ENCODE peak calls at places on chromosomes 6 and 20, in eight cellular contexts. Z, S, L, O, K, R, I and F are unnamed samples.
A peak's percentile ranks its signal among the peaks of the same experiment; 100 is the strongest.

GRCh38 chr6:100808638-100809275 is 72.4 kb downstream of the ASCC3 start:
- DNase-seq in Z (no peak), S (no peak), L (no peak), O (peak; percentile 29), K (no peak), R (no peak), I (no peak), F (peak; percentile 63)

GRCh38 chr6:145483191-145483996 is 251.9 kb downstream of the EPM2A start:
- DNase-seq in Z (no peak), S (no peak), L (peak; percentile 9), O (peak; percentile 63), K (no peak), R (peak; percentile 40), I (no peak), F (peak; percentile 91)

GRCh38 chr6:100258752-100259151 is 206.0 kb downstream of the SIM1 start:
- DNase-seq in Z (no peak), S (no peak), L (no peak), O (no peak), K (no peak), R (no peak), I (no peak), F (no peak)

GRCh38 chr20:49234831-49235230 is 15.6 kb downstream of the DDX27 start:
- DNase-seq in Z (no peak), S (no peak), L (no peak), O (no peak), K (no peak), R (no peak), I (no peak), F (no peak)

GRCh38 chr6:106163446-106163965 is 77.4 kb downstream of the PRDM1 start:
- DNase-seq in Z (no peak), S (peak; percentile 38), L (peak; percentile 79), O (no peak), K (no peak), R (no peak), I (no peak), F (no peak)

GRCh38 chr6:17120019-17120418 is 18.2 kb downstream of the STMND1 start:
- DNase-seq in Z (no peak), S (no peak), L (peak; percentile 25), O (no peak), K (no peak), R (no peak), I (no peak), F (no peak)

GRCh38 chr20:53413188-53413631 is 180.4 kb downstream of the ZNF217 start:
- DNase-seq in Z (peak; percentile 53), S (no peak), L (no peak), O (no peak), K (no peak), R (peak; percentile 59), I (peak; percentile 17), F (peak; percentile 30)

GRCh38 chr6:148999921-149000589 is 253.2 kb downstream of the UST start:
- DNase-seq in Z (peak; percentile 74), S (peak; percentile 57), L (peak; percentile 88), O (peak; percentile 49), K (peak; percentile 90), R (peak; percentile 29), I (peak; percentile 61), F (peak; percentile 59)

GRCh38 chr6:56073761-56074160 is 173.6 kb downstream of the COL21A1 start:
- DNase-seq in Z (no peak), S (no peak), L (peak; percentile 42), O (no peak), K (no peak), R (no peak), I (no peak), F (no peak)

GRCh38 chr6:150373260-150373701 is 4.5 kb downstream of the IYD start:
- DNase-seq in Z (no peak), S (no peak), L (peak; percentile 52), O (no peak), K (no peak), R (no peak), I (peak; percentile 33), F (peak; percentile 76)

GRCh38 chr6:89888138-89888514 is 6.1 kb upstream of the GJA10 start:
- DNase-seq in Z (no peak), S (no peak), L (no peak), O (no peak), K (no peak), R (no peak), I (no peak), F (no peak)

GRCh38 chr6:46993846-46994245 is 48.3 kb downstream of the ADGRF1 start:
- DNase-seq in Z (no peak), S (peak; percentile 57), L (peak; percentile 40), O (peak; percentile 96), K (no peak), R (peak; percentile 61), I (no peak), F (peak; percentile 93)

GRCh38 chr6:170032197-170032596 is 258.7 kb downstream of the DLL1 start:
- DNase-seq in Z (no peak), S (no peak), L (no peak), O (no peak), K (no peak), R (no peak), I (no peak), F (no peak)

GRCh38 chr6:1592852-1593251 is 16.9 kb upstream of the FOXC1 start:
- DNase-seq in Z (no peak), S (no peak), L (no peak), O (no peak), K (no peak), R (no peak), I (no peak), F (no peak)

GRCh38 chr6:91653954-91654843 is 1067.3 kb upstream of the MAP3K7 start:
- DNase-seq in Z (no peak), S (no peak), L (no peak), O (no peak), K (no peak), R (no peak), I (no peak), F (no peak)

GRCh38 chr6:111808493-111808892 is 64.8 kb downstream of the FYN start:
- DNase-seq in Z (no peak), S (no peak), L (no peak), O (no peak), K (no peak), R (no peak), I (no peak), F (no peak)

GRCh38 chr20:25984933-25985332 is 288.3 kb upstream of the ZNF337 start:
- DNase-seq in Z (peak; percentile 69), S (peak; percentile 12), L (peak; percentile 37), O (no peak), K (peak; percentile 75), R (no peak), I (peak; percentile 40), F (peak; percentile 22)

GRCh38 chr20:25985597-25985996 is 288.9 kb upstream of the ZNF337 start:
- DNase-seq in Z (no peak), S (no peak), L (no peak), O (no peak), K (no peak), R (no peak), I (no peak), F (no peak)

GRCh38 chr20:25989196-25989595 is 292.5 kb upstream of the ZNF337 start:
- DNase-seq in Z (no peak), S (no peak), L (no peak), O (no peak), K (no peak), R (no peak), I (no peak), F (no peak)

GRCh38 chr20:25991051-25991755 is 294.6 kb upstream of the ZNF337 start:
- DNase-seq in Z (no peak), S (no peak), L (no peak), O (no peak), K (no peak), R (no peak), I (no peak), F (no peak)

DNA sequence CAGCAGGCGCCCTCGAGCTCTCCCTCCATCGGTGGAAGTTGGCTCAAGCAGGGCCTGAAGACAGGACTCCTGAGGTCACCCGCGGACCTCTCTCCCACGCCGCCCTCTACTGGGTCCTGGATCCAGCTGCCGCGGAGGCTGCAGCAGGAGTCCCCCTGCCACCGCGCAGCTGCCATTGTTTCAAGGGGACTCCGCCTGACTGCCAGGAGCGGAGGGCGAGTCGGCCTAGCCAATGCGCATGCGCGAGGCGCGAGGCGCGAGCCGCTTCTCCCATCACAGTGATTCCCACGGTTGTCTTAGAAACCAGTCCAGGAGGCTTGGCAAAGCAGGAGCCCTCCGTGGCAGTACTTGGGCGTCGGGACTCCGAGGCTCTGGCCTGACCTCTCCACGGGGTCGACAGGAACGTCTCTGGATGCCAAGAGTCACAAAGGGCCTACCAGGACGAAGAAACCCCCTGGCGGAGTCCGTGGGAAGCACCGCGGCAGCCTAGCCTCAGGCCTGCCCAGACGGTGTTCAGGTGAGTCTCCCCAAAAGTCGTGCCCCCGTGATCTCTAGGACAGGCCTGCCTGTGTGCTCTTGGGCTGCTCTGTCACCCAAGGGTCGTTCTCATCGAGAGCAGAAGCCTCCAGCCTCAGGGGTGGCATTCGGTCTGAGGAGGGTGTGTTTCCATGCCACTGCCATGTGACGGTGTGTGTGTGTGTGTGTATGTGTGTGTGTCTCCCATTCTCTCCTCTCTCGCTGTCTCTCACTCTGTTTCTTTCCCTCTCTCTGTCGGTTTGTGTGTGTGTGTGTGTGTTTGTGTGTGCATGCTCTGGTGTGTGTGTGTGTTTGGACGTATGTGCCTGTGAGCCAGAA is 290.6 kb upstream of the ZNF337 start:
- DNase-seq in Z (peak; percentile 72), S (no peak), L (peak; percentile 54), O (no peak), K (peak; percentile 62), R (peak; percentile 69), I (peak; percentile 60), F (peak; percentile 18)
- TF ChIP-seq CTCF in Z (peak; percentile 11), S (peak; percentile 46), L (peak; percentile 48), O (peak; percentile 40), K (peak; percentile 8), R (peak; percentile 38), I (peak; percentile 42), F (peak; percentile 23)

DNA sequence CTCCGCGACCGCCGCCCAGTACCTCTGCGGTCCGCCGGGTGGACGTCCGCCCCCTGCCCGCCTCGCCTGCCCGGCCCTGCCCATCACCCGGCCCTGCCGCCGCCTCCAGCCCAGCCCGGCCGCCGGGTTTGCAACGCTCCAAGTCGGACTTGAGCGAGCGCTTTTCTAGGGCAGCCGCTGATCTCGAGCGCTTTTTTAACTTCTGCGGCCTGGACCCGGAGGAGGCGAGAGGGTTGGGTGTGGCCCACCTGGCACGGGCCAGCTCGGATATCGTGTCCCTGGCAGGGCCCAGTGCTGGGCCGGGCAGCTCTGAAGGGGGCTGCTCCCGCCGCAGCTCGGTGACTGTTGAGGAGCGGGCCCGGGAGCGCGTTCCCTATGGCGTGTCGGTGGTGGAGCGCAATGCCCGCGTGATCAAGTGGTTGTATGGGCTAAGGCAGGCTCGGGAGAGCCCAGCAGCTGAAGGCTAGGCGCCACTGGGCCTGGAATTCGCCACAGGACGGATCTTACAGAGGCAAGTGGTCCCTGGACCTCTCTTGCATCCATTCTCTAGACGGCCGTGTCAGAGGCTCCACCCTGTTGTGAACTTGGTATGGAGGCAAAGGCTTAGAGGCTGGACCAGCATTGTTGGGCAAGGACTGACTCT is 11.8 kb downstream of the FAM110A start:
- DNase-seq in Z (no peak), S (no peak), L (no peak), O (no peak), K (no peak), R (no peak), I (peak; percentile 23), F (no peak)
- H3K4me3 ChIP-seq in Z (peak overlapping the region; percentile 60), S (no peak overlapping the region), L (no peak overlapping the region), O (no peak overlapping the region), K (no peak overlapping the region), R (no peak overlapping the region), I (peak overlapping the region; percentile 49), F (no peak overlapping the region)

GRCh38 chr20:50282592-50283241 is 92.1 kb downstream of the CEBPB start:
- DNase-seq in Z (no peak), S (no peak), L (no peak), O (no peak), K (peak; percentile 33), R (no peak), I (no peak), F (no peak)
- TF ChIP-seq CTCF in Z (no peak), S (no peak), L (no peak), O (no peak), K (no peak), R (no peak), I (no peak), F (no peak)

GRCh38 chr20:43138061-43138860 is 51.4 kb downstream of the PTPRT start:
- DNase-seq in Z (no peak), S (no peak), L (no peak), O (no peak), K (no peak), R (no peak), I (no peak), F (no peak)
- H3K4me3 ChIP-seq in Z (no peak overlapping the region), S (no peak overlapping the region), L (no peak overlapping the region), O (no peak overlapping the region), K (no peak overlapping the region), R (no peak overlapping the region), I (no peak overlapping the region), F (no peak overlapping the region)